ENCODE peak calls at places on chromosomes 1 and 21, in eight cellular contexts. H is adrenal gland, T is lower leg skin, O is stomach, S is breast epithelium, N is heart left ventricle, Z is body of pancreas, X is endothelial cell of umbilical vein. I is an unnamed sample.

GRCh38 chr1:43274125-43274803 is 4.5 kb downstream of the TMEM125 start:
- DNase-seq in S (no peak), Z (no peak), T (no peak), H (peak), O (no peak), X (peak), N (peak), I (peak)

GRCh38 chr1:92362970-92363369 is 64.1 kb downstream of the RPAP2 start:
- DNase-seq in H (no peak), N (no peak), T (no peak), Z (no peak), S (no peak), X (no peak), O (no peak), I (no peak)

GRCh38 chr1:172254521-172255222 is 165.8 kb upstream of the C1orf105 start:
- DNase-seq in O (no peak), X (peak), T (no peak), Z (no peak), H (no peak), N (no peak), S (no peak), I (no peak)

GRCh38 chr1:153717330-153717729 is 10.5 kb upstream of the INTS3 start:
- DNase-seq in O (no peak), X (no peak), N (no peak), H (no peak), S (no peak), T (no peak), Z (no peak), I (no peak)

GRCh38 chr1:214449371-214449770 is 102.0 kb downstream of the PTPN14 start:
- DNase-seq in X (no peak), H (no peak), N (no peak), S (no peak), Z (no peak), O (no peak), T (no peak), I (no peak)

GRCh38 chr1:89938171-89939055 is 56.5 kb upstream of the ZNF326 start:
- DNase-seq in S (no peak), T (no peak), N (no peak), O (no peak), H (no peak), Z (no peak), X (peak), I (no peak)

GRCh38 chr1:150212070-150212469 is 23.8 kb downstream of the ANP32E start:
- DNase-seq in X (no peak), O (no peak), S (no peak), N (no peak), T (no peak), Z (no peak), H (no peak), I (no peak)

GRCh38 chr1:21206117-21206516 is 29.4 kb upstream of the EIF4G3 start:
- DNase-seq in X (no peak), S (no peak), N (no peak), Z (no peak), T (no peak), H (no peak), O (no peak), I (no peak)

GRCh38 chr1:44354268-44354839 is 703 bp downstream of the ERI3 start:
- DNase-seq in Z (peak), X (peak), H (no peak), O (peak), N (no peak), S (no peak), T (peak), I (no peak)

GRCh38 chr1:226949401-226949800 is 9.3 kb downstream of the COQ8A start:
- DNase-seq in O (no peak), N (no peak), X (no peak), Z (no peak), S (no peak), H (no peak), T (no peak), I (no peak)

GRCh38 chr1:226763741-226764264 is 24.7 kb upstream of the ITPKB start:
- DNase-seq in N (no peak), Z (no peak), O (no peak), S (no peak), H (peak), T (no peak), X (peak), I (no peak)

GRCh38 chr1:30856260-30856790 is 52.2 kb downstream of the SDC3 start:
- DNase-seq in H (no peak), Z (peak), X (no peak), N (no peak), S (no peak), O (peak), T (no peak), I (no peak)

GRCh38 chr1:201917362-201918033 is 28.8 kb downstream of the SHISA4 start:
- DNase-seq in T (no peak), N (no peak), Z (no peak), H (peak), S (no peak), X (peak), O (no peak), I (no peak)

GRCh38 chr1:43668956-43669355 is 19.0 kb downstream of the KDM4A start:
- DNase-seq in S (no peak), O (no peak), H (no peak), N (no peak), Z (no peak), T (no peak), X (no peak), I (no peak)

GRCh38 chr1:112956503-112957132 is 622 bp upstream of the SLC16A1 start:
- DNase-seq in O (no peak), N (peak), X (no peak), S (no peak), H (no peak), T (peak), Z (peak), I (no peak)

GRCh38 chr1:112955678-112956502 is at the start of gene SLC16A1:
- DNase-seq in Z (peak), O (peak), T (peak), N (peak), H (peak), X (peak), S (peak), I (peak)

GRCh38 chr1:112957133-112957812 is 1.3 kb upstream of the SLC16A1 start:
- DNase-seq in X (peak), Z (no peak), T (peak), H (peak), S (no peak), O (no peak), N (no peak), I (no peak)

GRCh38 chr1:112954059-112954458 is 1.9 kb downstream of the SLC16A1 start:
- DNase-seq in N (no peak), S (no peak), H (no peak), Z (no peak), T (no peak), O (no peak), X (peak), I (no peak)

GRCh38 chr1:112954945-112955677 is 885 bp downstream of the SLC16A1 start:
- DNase-seq in T (peak), N (peak), S (no peak), O (peak), Z (peak), X (peak), H (peak), I (no peak)
- TF ChIP-seq POLR2A in T (no peak), N (no peak), S (no peak), O (no peak), Z (no peak), X (no peak), H (no peak), I (no peak)

GRCh38 chr1:65769621-65770020 is 23.1 kb upstream of the PDE4B start:
- DNase-seq in Z (no peak), O (no peak), X (no peak), S (no peak), N (no peak), T (no peak), H (no peak), I (no peak)
- H3K4me3 ChIP-seq in Z (no peak), O (no peak), X (no peak), S (no peak), N (no peak), T (no peak), H (no peak), I (no peak)

GRCh38 chr1:23452011-23452411 is 27.5 kb upstream of the TCEA3 start:
- DNase-seq in S (peak), T (peak), X (no peak), Z (peak), H (peak), O (peak), N (no peak), I (peak)
- TF ChIP-seq POLR2A in S (no peak), T (no peak), X (no peak), Z (peak), H (no peak), O (no peak), N (no peak), I (no peak)

DNA sequence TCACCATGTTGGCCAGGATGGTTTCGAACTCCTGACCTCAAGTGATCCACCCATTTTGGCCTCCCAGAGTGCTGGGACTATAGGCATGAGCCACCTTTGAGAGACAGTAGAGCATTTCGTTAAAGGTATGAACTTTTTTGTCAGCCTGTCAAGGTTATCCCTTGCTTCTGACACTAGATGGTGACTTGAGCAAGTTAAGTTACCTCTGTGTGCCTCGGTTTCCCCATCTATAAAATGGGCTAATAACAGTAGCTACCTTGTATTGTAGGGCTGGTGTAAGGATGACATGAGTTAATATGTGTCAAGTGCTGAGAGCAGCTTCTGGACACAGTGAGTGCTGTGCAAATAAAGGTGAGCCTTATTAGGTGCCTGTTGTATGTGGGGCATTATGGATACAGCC is 8.8 kb downstream of the TNFRSF8 start:
- DNase-seq in T (no peak), X (no peak), N (no peak), O (no peak), Z (no peak), S (no peak), H (no peak), I (no peak)
- H3K4me3 ChIP-seq in T (no peak), X (no peak), N (no peak), O (no peak), Z (no peak), S (no peak), H (no peak), I (no peak)

DNA sequence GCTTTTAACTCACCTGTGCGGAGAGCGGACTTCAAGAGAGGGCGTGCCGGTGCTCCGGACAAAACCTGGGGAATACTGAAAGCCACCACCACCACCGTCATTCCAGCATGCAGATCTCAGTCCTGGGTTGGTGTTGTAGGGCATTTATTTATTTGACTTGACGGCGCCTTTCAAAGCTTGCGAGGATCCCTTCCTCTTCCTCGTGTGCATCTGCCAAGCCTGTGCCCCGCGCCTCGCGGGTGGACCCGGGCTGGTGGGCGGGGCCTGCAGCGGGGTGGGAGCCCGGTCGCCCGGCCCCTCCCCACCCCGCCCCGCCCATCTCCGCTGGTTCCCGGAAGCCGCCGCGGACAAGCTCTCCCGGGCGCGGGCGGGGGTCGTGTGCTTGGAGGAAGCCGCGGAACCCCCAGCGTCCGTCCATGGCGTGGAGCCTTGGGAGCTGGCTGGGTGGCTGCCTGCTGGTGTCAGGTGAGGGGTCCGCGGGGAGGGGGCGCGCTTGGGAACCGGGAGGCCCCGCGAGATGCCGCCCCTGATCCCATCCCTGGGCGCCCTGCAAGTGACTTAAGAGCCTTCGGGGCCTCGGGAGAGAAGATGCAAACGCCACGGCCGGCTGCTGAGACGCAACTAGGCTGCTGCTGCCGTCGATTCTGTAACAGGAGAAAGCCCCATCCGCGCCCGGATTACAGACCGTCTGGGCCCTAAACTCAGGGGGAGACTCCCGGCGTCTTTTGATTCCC is at the start of gene IL10RB:
- DNase-seq in S (peak), T (peak), X (peak), O (peak), H (peak), Z (peak), N (peak), I (peak)
- TF ChIP-seq POLR2A in S (no peak), T (no peak), X (no peak), O (no peak), H (peak), Z (peak), N (peak), I (no peak)

DNA sequence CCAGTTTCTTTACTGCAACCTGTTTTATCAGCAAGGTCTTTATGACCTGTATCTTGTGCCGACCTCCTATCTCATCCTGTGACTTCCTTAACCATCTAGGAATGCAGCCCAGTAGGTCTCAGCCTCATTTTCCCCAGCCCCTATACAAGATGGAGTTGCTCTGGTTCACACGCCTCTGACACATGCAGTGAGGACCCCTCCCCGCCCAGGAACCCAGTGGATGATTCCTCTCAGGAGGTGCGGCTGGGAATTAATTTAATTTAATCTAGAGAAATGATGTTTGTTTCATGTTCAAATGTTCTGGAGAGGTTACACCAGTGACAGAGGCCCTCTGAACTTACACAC is 39.0 kb upstream of the LBR start:
- DNase-seq in N (no peak), H (peak), O (no peak), S (no peak), T (no peak), Z (no peak), X (no peak), I (peak)
- H3K4me3 ChIP-seq in N (peak), H (no peak), O (no peak), S (no peak), T (no peak), Z (no peak), X (no peak), I (no peak)

DNA sequence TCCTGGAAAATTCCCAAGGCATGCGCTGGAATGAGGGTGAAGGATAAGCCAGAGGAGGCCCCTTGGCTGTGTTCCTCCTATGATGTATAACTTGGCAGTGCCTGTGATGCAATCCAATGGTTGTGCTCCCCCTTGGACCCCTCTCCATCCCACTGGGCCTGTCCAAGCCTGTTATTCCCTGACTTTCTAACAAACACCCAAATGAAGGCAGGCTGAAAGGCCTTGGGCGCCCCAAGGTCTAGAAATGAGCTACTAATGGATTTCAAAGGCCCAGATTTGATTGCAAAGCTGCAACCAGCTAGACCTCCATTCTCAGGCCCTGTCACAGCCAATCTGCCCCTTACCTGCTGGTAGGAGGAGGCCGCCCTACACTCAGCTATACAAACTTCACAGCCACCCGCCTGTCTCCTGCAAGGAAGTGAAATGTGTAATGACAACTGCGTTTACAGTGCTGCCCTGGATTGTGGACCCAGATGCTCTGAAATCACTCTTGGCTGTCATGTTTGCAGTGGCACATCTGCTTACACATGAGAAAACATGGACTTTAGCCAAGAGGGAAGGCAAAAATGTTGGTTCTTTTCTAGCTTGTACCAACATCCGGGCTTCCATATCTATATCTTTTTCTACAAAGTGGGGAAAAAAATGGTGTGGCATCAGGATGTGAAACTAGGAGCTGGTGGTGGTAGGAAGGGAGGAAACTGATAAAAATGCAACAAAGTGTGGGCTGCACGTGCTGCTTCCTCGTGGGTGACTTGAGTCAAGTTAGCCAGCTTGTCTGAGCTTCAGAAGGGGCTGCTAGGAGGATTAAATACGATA is 130.3 kb downstream of the TRABD2B start:
- DNase-seq in T (no peak), H (no peak), Z (no peak), S (no peak), N (no peak), O (no peak), X (no peak), I (no peak)
- TF ChIP-seq POLR2A in T (no peak), H (no peak), Z (no peak), S (no peak), N (no peak), O (no peak), X (no peak), I (no peak)

GRCh38 chr1:207318072-207318619 is 3.3 kb upstream of the CD55 start:
- DNase-seq in S (no peak), N (no peak), Z (no peak), H (peak), X (no peak), T (no peak), O (no peak), I (no peak)
- H3K4me3 ChIP-seq in S (no peak), N (no peak), Z (no peak), H (no peak), X (no peak), T (no peak), O (no peak), I (no peak)

I was measured in suprapubic skin.